ENCODE peak calls at places on chromosome 9, in ten cellular contexts. One of them, this sample, is unnamed.

GRCh38 chr9:87667164-87667738 is 58.7 kb upstream of the CTSL start:
- DNase-seq in body of pancreas: no peak
- DNase-seq in lower lobe of right lung: no peak
- DNase-seq in transverse colon: no peak
- DNase-seq in foreskin fibroblast: peak; percentile 20
- DNase-seq in dorsolateral prefrontal cortex: no peak
- DNase-seq in right atrium auricular region: peak; percentile 51
- DNase-seq in fibroblast of pulmonary artery: peak; percentile 33
- DNase-seq in pancreas: no peak
- DNase-seq in AG04449: no peak
- DNase-seq in this sample: no peak

GRCh38 chr9:127634021-127634420 is 21.9 kb downstream of the STXBP1 start:
- DNase-seq in body of pancreas: no peak
- DNase-seq in lower lobe of right lung: no peak
- DNase-seq in transverse colon: peak; percentile 40
- DNase-seq in foreskin fibroblast: no peak
- DNase-seq in dorsolateral prefrontal cortex: no peak
- DNase-seq in right atrium auricular region: no peak
- DNase-seq in fibroblast of pulmonary artery: peak; percentile 17
- DNase-seq in pancreas: no peak
- DNase-seq in AG04449: no peak
- DNase-seq in this sample: no peak

GRCh38 chr9:138045541-138046490 is 168.2 kb downstream of the CACNA1B start:
- DNase-seq in body of pancreas: peak; percentile 13
- DNase-seq in lower lobe of right lung: no peak
- DNase-seq in transverse colon: no peak
- DNase-seq in foreskin fibroblast: no peak
- DNase-seq in dorsolateral prefrontal cortex: no peak
- DNase-seq in right atrium auricular region: peak; percentile 47
- DNase-seq in fibroblast of pulmonary artery: no peak
- DNase-seq in pancreas: no peak
- DNase-seq in AG04449: no peak
- DNase-seq in this sample: no peak

GRCh38 chr9:91423785-91424402 is at the start of gene NFIL3:
- DNase-seq in body of pancreas: peak; percentile 88
- DNase-seq in lower lobe of right lung: peak; percentile 91
- DNase-seq in transverse colon: peak; percentile 87
- DNase-seq in foreskin fibroblast: peak; percentile 93
- DNase-seq in dorsolateral prefrontal cortex: peak; percentile 70
- DNase-seq in right atrium auricular region: peak; percentile 85
- DNase-seq in fibroblast of pulmonary artery: peak; percentile 78
- DNase-seq in pancreas: peak; percentile 82
- DNase-seq in AG04449: no peak
- DNase-seq in this sample: no peak

GRCh38 chr9:121658591-121658990 is 7.2 kb downstream of the DAB2IP start:
- DNase-seq in body of pancreas: no peak
- DNase-seq in lower lobe of right lung: no peak
- DNase-seq in transverse colon: no peak
- DNase-seq in foreskin fibroblast: no peak
- DNase-seq in dorsolateral prefrontal cortex: no peak
- DNase-seq in right atrium auricular region: no peak
- DNase-seq in fibroblast of pulmonary artery: no peak
- DNase-seq in pancreas: no peak
- DNase-seq in AG04449: no peak
- DNase-seq in this sample: no peak

GRCh38 chr9:130665431-130666392 is 1.3 kb downstream of the PRDM12 start:
- DNase-seq in body of pancreas: no peak
- DNase-seq in lower lobe of right lung: no peak
- DNase-seq in transverse colon: no peak
- DNase-seq in foreskin fibroblast: peak; percentile 14
- DNase-seq in dorsolateral prefrontal cortex: no peak
- DNase-seq in right atrium auricular region: no peak
- DNase-seq in fibroblast of pulmonary artery: no peak
- DNase-seq in pancreas: no peak
- DNase-seq in AG04449: no peak
- DNase-seq in this sample: no peak

GRCh38 chr9:109469646-109470358 is 28.3 kb downstream of the PTPN3 start:
- DNase-seq in body of pancreas: peak; percentile 82
- DNase-seq in lower lobe of right lung: peak; percentile 68
- DNase-seq in transverse colon: peak; percentile 75
- DNase-seq in foreskin fibroblast: peak; percentile 89
- DNase-seq in dorsolateral prefrontal cortex: peak; percentile 56
- DNase-seq in right atrium auricular region: peak; percentile 75
- DNase-seq in fibroblast of pulmonary artery: peak; percentile 89
- DNase-seq in pancreas: peak; percentile 66
- DNase-seq in AG04449: peak; percentile 26
- DNase-seq in this sample: peak; percentile 60

GRCh38 chr9:89743576-89744254 is 138.9 kb downstream of the GADD45G start:
- DNase-seq in body of pancreas: no peak
- DNase-seq in lower lobe of right lung: no peak
- DNase-seq in transverse colon: no peak
- DNase-seq in foreskin fibroblast: no peak
- DNase-seq in dorsolateral prefrontal cortex: no peak
- DNase-seq in right atrium auricular region: no peak
- DNase-seq in fibroblast of pulmonary artery: no peak
- DNase-seq in pancreas: no peak
- DNase-seq in AG04449: no peak
- DNase-seq in this sample: no peak

GRCh38 chr9:132162764-132163456 is 1.1 kb downstream of the NTNG2 start:
- DNase-seq in body of pancreas: no peak
- DNase-seq in lower lobe of right lung: no peak
- DNase-seq in transverse colon: no peak
- DNase-seq in foreskin fibroblast: no peak
- DNase-seq in dorsolateral prefrontal cortex: no peak
- DNase-seq in right atrium auricular region: no peak
- DNase-seq in fibroblast of pulmonary artery: no peak
- DNase-seq in pancreas: no peak
- DNase-seq in AG04449: no peak
- DNase-seq in this sample: no peak

GRCh38 chr9:21555911-21556310 is 73.8 kb upstream of the IFNE start:
- DNase-seq in body of pancreas: no peak
- DNase-seq in lower lobe of right lung: no peak
- DNase-seq in transverse colon: no peak
- DNase-seq in foreskin fibroblast: no peak
- DNase-seq in dorsolateral prefrontal cortex: no peak
- DNase-seq in right atrium auricular region: no peak
- DNase-seq in fibroblast of pulmonary artery: peak; percentile 47
- DNase-seq in pancreas: no peak
- DNase-seq in AG04449: no peak
- DNase-seq in this sample: no peak
- H3K4me3 ChIP-seq in body of pancreas: no peak overlapping the region
- H3K4me3 ChIP-seq in lower lobe of right lung: no peak overlapping the region
- H3K4me3 ChIP-seq in transverse colon: no peak overlapping the region
- H3K4me3 ChIP-seq in foreskin fibroblast: peak overlapping the region; percentile 79
- H3K4me3 ChIP-seq in dorsolateral prefrontal cortex: no peak overlapping the region
- H3K4me3 ChIP-seq in right atrium auricular region: no peak overlapping the region
- H3K4me3 ChIP-seq in fibroblast of pulmonary artery: peak overlapping the region; percentile 62
- H3K4me3 ChIP-seq in pancreas: no peak overlapping the region
- H3K4me3 ChIP-seq in AG04449: peak overlapping the region; percentile 4
- H3K4me3 ChIP-seq in this sample: peak overlapping the region; percentile 94

DNA sequence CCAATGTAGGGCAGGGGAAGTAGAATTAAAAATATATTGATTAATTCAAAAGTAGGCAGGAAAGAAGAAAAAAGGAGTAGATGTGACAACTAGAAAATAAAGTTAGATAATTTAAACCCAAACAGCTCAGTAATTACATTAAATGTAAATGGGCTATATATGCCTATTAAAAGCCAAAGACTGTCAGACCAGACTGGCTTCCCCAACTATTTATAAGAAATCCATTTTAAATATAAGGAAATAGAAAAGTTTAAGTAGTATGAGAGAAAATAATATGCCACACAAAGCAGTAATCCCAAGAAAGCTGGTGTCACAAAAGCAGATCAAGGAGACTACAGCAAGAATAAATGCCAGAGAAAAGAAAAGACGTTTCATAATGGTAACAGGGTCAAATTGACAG is 28.9 kb upstream of the SARDH start:
- DNase-seq in body of pancreas: no peak
- DNase-seq in lower lobe of right lung: no peak
- DNase-seq in transverse colon: no peak
- DNase-seq in foreskin fibroblast: no peak
- DNase-seq in dorsolateral prefrontal cortex: no peak
- DNase-seq in right atrium auricular region: no peak
- DNase-seq in fibroblast of pulmonary artery: no peak
- DNase-seq in pancreas: no peak
- DNase-seq in AG04449: no peak
- DNase-seq in this sample: no peak
- TF ChIP-seq CTCF in body of pancreas: no peak
- TF ChIP-seq CTCF in lower lobe of right lung: no peak
- TF ChIP-seq CTCF in transverse colon: no peak
- TF ChIP-seq CTCF in foreskin fibroblast: no peak
- TF ChIP-seq CTCF in dorsolateral prefrontal cortex: no peak
- TF ChIP-seq CTCF in right atrium auricular region: no peak
- TF ChIP-seq CTCF in fibroblast of pulmonary artery: no peak
- TF ChIP-seq CTCF in pancreas: no peak
- TF ChIP-seq CTCF in AG04449: no peak
- TF ChIP-seq CTCF in this sample: no peak

GRCh38 chr9:14238044-14238443 is 75.9 kb downstream of the NFIB start:
- DNase-seq in body of pancreas: no peak
- DNase-seq in lower lobe of right lung: no peak
- DNase-seq in transverse colon: no peak
- DNase-seq in foreskin fibroblast: peak; percentile 38
- DNase-seq in dorsolateral prefrontal cortex: no peak
- DNase-seq in right atrium auricular region: no peak
- DNase-seq in fibroblast of pulmonary artery: no peak
- DNase-seq in pancreas: no peak
- DNase-seq in AG04449: no peak
- DNase-seq in this sample: no peak

GRCh38 chr9:14243514-14244042 is 70.4 kb downstream of the NFIB start:
- DNase-seq in body of pancreas: no peak
- DNase-seq in lower lobe of right lung: no peak
- DNase-seq in transverse colon: no peak
- DNase-seq in foreskin fibroblast: no peak
- DNase-seq in dorsolateral prefrontal cortex: no peak
- DNase-seq in right atrium auricular region: no peak
- DNase-seq in fibroblast of pulmonary artery: peak; percentile 66
- DNase-seq in pancreas: no peak
- DNase-seq in AG04449: no peak
- DNase-seq in this sample: no peak

GRCh38 chr9:14238518-14238917 is 75.4 kb downstream of the NFIB start:
- DNase-seq in body of pancreas: no peak
- DNase-seq in lower lobe of right lung: no peak
- DNase-seq in transverse colon: no peak
- DNase-seq in foreskin fibroblast: peak; percentile 61
- DNase-seq in dorsolateral prefrontal cortex: no peak
- DNase-seq in right atrium auricular region: no peak
- DNase-seq in fibroblast of pulmonary artery: peak; percentile 88
- DNase-seq in pancreas: no peak
- DNase-seq in AG04449: no peak
- DNase-seq in this sample: peak; percentile 49

GRCh38 chr9:14236586-14236985 is 77.4 kb downstream of the NFIB start:
- DNase-seq in body of pancreas: no peak
- DNase-seq in lower lobe of right lung: no peak
- DNase-seq in transverse colon: no peak
- DNase-seq in foreskin fibroblast: no peak
- DNase-seq in dorsolateral prefrontal cortex: no peak
- DNase-seq in right atrium auricular region: no peak
- DNase-seq in fibroblast of pulmonary artery: no peak
- DNase-seq in pancreas: no peak
- DNase-seq in AG04449: no peak
- DNase-seq in this sample: no peak

GRCh38 chr9:14240491-14240890 is 73.5 kb downstream of the NFIB start:
- DNase-seq in body of pancreas: no peak
- DNase-seq in lower lobe of right lung: no peak
- DNase-seq in transverse colon: no peak
- DNase-seq in foreskin fibroblast: peak; percentile 18
- DNase-seq in dorsolateral prefrontal cortex: no peak
- DNase-seq in right atrium auricular region: no peak
- DNase-seq in fibroblast of pulmonary artery: peak; percentile 55
- DNase-seq in pancreas: no peak
- DNase-seq in AG04449: no peak
- DNase-seq in this sample: no peak
- H3K4me3 ChIP-seq in body of pancreas: no peak overlapping the region
- H3K4me3 ChIP-seq in lower lobe of right lung: no peak overlapping the region
- H3K4me3 ChIP-seq in transverse colon: no peak overlapping the region
- H3K4me3 ChIP-seq in foreskin fibroblast: no peak overlapping the region
- H3K4me3 ChIP-seq in dorsolateral prefrontal cortex: no peak overlapping the region
- H3K4me3 ChIP-seq in right atrium auricular region: no peak overlapping the region
- H3K4me3 ChIP-seq in fibroblast of pulmonary artery: no peak overlapping the region
- H3K4me3 ChIP-seq in pancreas: no peak overlapping the region
- H3K4me3 ChIP-seq in AG04449: no peak overlapping the region
- H3K4me3 ChIP-seq in this sample: no peak overlapping the region

GRCh38 chr9:81789751-81790150 is 100.4 kb upstream of the TLE1 start:
- DNase-seq in body of pancreas: no peak
- DNase-seq in lower lobe of right lung: no peak
- DNase-seq in transverse colon: no peak
- DNase-seq in foreskin fibroblast: peak; percentile 23
- DNase-seq in dorsolateral prefrontal cortex: no peak
- DNase-seq in right atrium auricular region: no peak
- DNase-seq in fibroblast of pulmonary artery: peak; percentile 67
- DNase-seq in pancreas: no peak
- DNase-seq in AG04449: no peak
- DNase-seq in this sample: no peak

GRCh38 chr9:81791076-81791475 is 101.7 kb upstream of the TLE1 start:
- DNase-seq in body of pancreas: no peak
- DNase-seq in lower lobe of right lung: no peak
- DNase-seq in transverse colon: no peak
- DNase-seq in foreskin fibroblast: no peak
- DNase-seq in dorsolateral prefrontal cortex: no peak
- DNase-seq in right atrium auricular region: no peak
- DNase-seq in fibroblast of pulmonary artery: no peak
- DNase-seq in pancreas: no peak
- DNase-seq in AG04449: no peak
- DNase-seq in this sample: no peak

GRCh38 chr9:81782313-81782712 is 93.0 kb upstream of the TLE1 start:
- DNase-seq in body of pancreas: no peak
- DNase-seq in lower lobe of right lung: no peak
- DNase-seq in transverse colon: no peak
- DNase-seq in foreskin fibroblast: no peak
- DNase-seq in dorsolateral prefrontal cortex: no peak
- DNase-seq in right atrium auricular region: no peak
- DNase-seq in fibroblast of pulmonary artery: no peak
- DNase-seq in pancreas: no peak
- DNase-seq in AG04449: no peak
- DNase-seq in this sample: no peak

DNA sequence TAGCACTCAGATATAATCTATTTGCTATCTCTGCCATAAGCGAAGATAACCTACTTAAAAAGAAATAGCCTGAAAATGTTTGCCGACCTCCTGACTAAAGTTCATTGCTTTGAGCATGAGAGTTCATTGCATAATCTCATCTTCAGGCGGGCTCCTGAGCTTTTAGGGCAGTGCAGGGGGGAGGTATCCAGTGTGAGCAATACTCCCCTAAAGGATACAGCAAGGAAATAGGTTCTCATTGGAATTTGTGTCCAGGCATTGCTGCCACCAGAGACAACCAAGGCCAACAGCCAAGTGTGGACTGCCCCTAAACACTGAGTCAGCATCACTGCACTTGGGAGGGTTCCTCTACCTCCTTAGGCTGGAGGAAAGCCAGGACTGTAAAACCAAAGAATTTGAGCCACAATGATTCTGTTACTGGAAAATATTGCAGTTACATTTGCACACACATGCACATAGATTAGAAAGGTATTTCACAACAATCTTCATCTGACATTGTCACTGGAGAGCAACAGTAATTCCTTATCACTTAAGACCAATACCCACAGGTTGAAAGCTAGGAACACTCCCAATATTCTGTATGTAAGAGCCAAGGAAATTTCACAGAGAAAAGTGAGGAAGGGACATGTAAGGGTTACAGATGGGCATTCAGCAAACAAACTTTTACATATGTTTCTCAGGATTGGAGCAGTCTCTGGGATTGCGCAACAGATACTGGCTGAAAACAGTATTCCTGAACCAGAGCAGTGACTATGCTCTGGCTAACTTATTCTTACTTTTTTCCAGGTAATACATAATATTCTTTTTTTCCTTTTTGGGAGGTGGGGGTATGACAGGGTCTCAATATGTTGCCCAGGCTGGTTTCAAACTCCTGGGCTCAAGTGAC is 98.6 kb upstream of the TLE1 start:
- DNase-seq in body of pancreas: peak; percentile 30
- DNase-seq in lower lobe of right lung: no peak
- DNase-seq in transverse colon: peak; percentile 45
- DNase-seq in foreskin fibroblast: peak; percentile 90
- DNase-seq in dorsolateral prefrontal cortex: no peak
- DNase-seq in right atrium auricular region: peak; percentile 69
- DNase-seq in fibroblast of pulmonary artery: peak; percentile 97
- DNase-seq in pancreas: peak; percentile 4
- DNase-seq in AG04449: peak; percentile 80
- DNase-seq in this sample: peak; percentile 81
- TF ChIP-seq CTCF in body of pancreas: no peak
- TF ChIP-seq CTCF in lower lobe of right lung: no peak
- TF ChIP-seq CTCF in transverse colon: no peak
- TF ChIP-seq CTCF in foreskin fibroblast: peak; percentile 10
- TF ChIP-seq CTCF in dorsolateral prefrontal cortex: no peak
- TF ChIP-seq CTCF in right atrium auricular region: no peak
- TF ChIP-seq CTCF in fibroblast of pulmonary artery: peak; percentile 24
- TF ChIP-seq CTCF in pancreas: no peak
- TF ChIP-seq CTCF in AG04449: peak; percentile 35
- TF ChIP-seq CTCF in this sample: no peak